ENCODE peak calls at places on chromosomes 2 and 18, in eight cellular contexts. I is kidney; H is GM23338; P is CD8-positive, alpha-beta T cell; L is pancreas; Q is mesendoderm; F is right cardiac atrium; T is mammary epithelial cell. D is an unnamed sample.

GRCh38 chr18:27185025-27185763 is at the start of gene CHST9:
- DNase-seq in I (peak; percentile 76), H (peak; percentile 80), P (no peak), L (peak; percentile 60), Q (peak; percentile 40), F (peak; percentile 8), T (peak; percentile 6), D (no peak)

GRCh38 chr18:13176847-13177246 is 41.7 kb upstream of the LDLRAD4 start:
- DNase-seq in I (peak; percentile 44), H (no peak), P (no peak), L (no peak), Q (no peak), F (no peak), T (no peak), D (no peak)

GRCh38 chr2:98524168-98524567 is 79.5 kb downstream of the INPP4A start:
- DNase-seq in I (no peak), H (no peak), P (no peak), L (no peak), Q (no peak), F (no peak), T (peak; percentile 56), D (no peak)

GRCh38 chr2:172735646-172736418 is at the start of gene RAPGEF4:
- DNase-seq in I (peak; percentile 74), H (peak; percentile 64), P (no peak), L (no peak), Q (peak; percentile 17), F (no peak), T (no peak), D (no peak)

GRCh38 chr2:68751397-68752339 is 17.1 kb downstream of the ARHGAP25 start:
- DNase-seq in I (peak; percentile 94), H (peak; percentile 95), P (peak; percentile 81), L (peak; percentile 90), Q (peak; percentile 89), F (peak; percentile 91), T (peak; percentile 87), D (peak; percentile 89)

GRCh38 chr2:223669453-223670225 is 67.5 kb upstream of the SCG2 start:
- DNase-seq in I (no peak), H (no peak), P (no peak), L (no peak), Q (no peak), F (no peak), T (peak; percentile 35), D (no peak)

GRCh38 chr18:67525328-67526110 is 9.0 kb upstream of the DSEL start:
- DNase-seq in I (no peak), H (peak; percentile 61), P (no peak), L (peak; percentile 38), Q (peak; percentile 90), F (peak; percentile 54), T (peak; percentile 89), D (no peak)

GRCh38 chr2:237433920-237434319 is 20.0 kb upstream of the COL6A3 start:
- DNase-seq in I (no peak), H (no peak), P (no peak), L (no peak), Q (no peak), F (no peak), T (no peak), D (no peak)

GRCh38 chr2:23666241-23667025 is 260.5 kb downstream of the ATAD2B start:
- DNase-seq in I (no peak), H (no peak), P (no peak), L (no peak), Q (no peak), F (no peak), T (no peak), D (no peak)

GRCh38 chr2:24824966-24825882 is 32.0 kb downstream of the CENPO start:
- DNase-seq in I (no peak), H (peak; percentile 31), P (no peak), L (no peak), Q (peak; percentile 40), F (no peak), T (no peak), D (no peak)

GRCh38 chr2:43524180-43524965 is 71.5 kb downstream of the THADA start:
- DNase-seq in I (no peak), H (peak; percentile 28), P (no peak), L (no peak), Q (no peak), F (no peak), T (no peak), D (no peak)

GRCh38 chr2:11896386-11896785 is 150.0 kb downstream of the LPIN1 start:
- DNase-seq in I (no peak), H (peak; percentile 39), P (no peak), L (no peak), Q (peak; percentile 76), F (no peak), T (no peak), D (no peak)

GRCh38 chr18:45336431-45336830 is 278.8 kb upstream of the SLC14A2 start:
- DNase-seq in I (no peak), H (no peak), P (no peak), L (no peak), Q (no peak), F (no peak), T (no peak), D (no peak)

GRCh38 chr2:164028764-164029534 is 293.1 kb upstream of the FIGN start:
- DNase-seq in I (no peak), H (peak; percentile 13), P (no peak), L (no peak), Q (peak; percentile 27), F (no peak), T (no peak), D (no peak)

GRCh38 chr2:170573660-170574059 is 141.5 kb upstream of the SP5 start:
- DNase-seq in I (no peak), H (no peak), P (no peak), L (no peak), Q (no peak), F (no peak), T (no peak), D (no peak)

GRCh38 chr18:45004531-45004930 is 323.8 kb downstream of the SETBP1 start:
- DNase-seq in I (no peak), H (no peak), P (no peak), L (no peak), Q (no peak), F (no peak), T (no peak), D (no peak)

GRCh38 chr2:18690342-18690741 is 101.0 kb upstream of the NT5C1B start:
- DNase-seq in I (no peak), H (peak; percentile 84), P (no peak), L (no peak), Q (peak; percentile 74), F (no peak), T (no peak), D (no peak)

GRCh38 chr18:2515908-2516625 is 55.2 kb downstream of the METTL4 start:
- DNase-seq in I (no peak), H (no peak), P (no peak), L (no peak), Q (peak; percentile 8), F (no peak), T (peak; percentile 91), D (no peak)

GRCh38 chr2:217604527-217605279 is 398.1 kb downstream of the TNS1 start:
- DNase-seq in I (no peak), H (no peak), P (no peak), L (no peak), Q (no peak), F (no peak), T (no peak), D (no peak)

GRCh38 chr2:152335016-152335850 is at the start of gene FMNL2:
- DNase-seq in I (peak; percentile 92), H (peak; percentile 95), P (no peak), L (peak; percentile 84), Q (peak; percentile 96), F (peak; percentile 86), T (peak; percentile 83), D (no peak)

GRCh38 chr2:241285596-241285995 is 29.9 kb downstream of the HDLBP start:
- DNase-seq in I (no peak), H (no peak), P (no peak), L (no peak), Q (no peak), F (no peak), T (no peak), D (no peak)
- H3K27ac ChIP-seq in I (no peak overlapping the region), H (peak overlapping the region; percentile 72), P (no peak overlapping the region), L (no peak overlapping the region), Q (no peak overlapping the region), F (no peak overlapping the region), T (no peak overlapping the region), D (no peak overlapping the region)

DNA sequence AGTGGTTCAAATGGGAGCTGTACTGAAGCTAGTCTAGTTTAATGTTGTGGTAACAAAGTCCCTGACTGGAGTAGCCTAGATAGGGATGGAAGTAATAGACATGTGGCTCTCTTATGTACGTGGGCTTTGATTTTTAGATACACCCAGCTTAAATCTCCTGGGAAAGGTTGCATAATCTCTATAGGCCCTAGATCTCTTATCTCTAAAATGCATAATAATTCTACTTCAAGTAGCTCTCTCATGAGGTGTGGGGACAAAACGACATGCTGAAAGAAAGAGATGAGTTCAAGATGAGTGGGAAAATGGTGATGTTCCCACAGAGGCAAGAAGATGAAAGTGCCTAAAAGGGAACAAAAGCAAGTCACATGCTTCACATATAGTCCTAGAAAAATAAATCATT is 148.5 kb upstream of the ITGA4 start:
- DNase-seq in I (no peak), H (no peak), P (no peak), L (no peak), Q (no peak), F (no peak), T (no peak), D (no peak)
- H3K27ac ChIP-seq in I (no peak overlapping the region), H (no peak overlapping the region), P (peak overlapping the region; percentile 38), L (no peak overlapping the region), Q (no peak overlapping the region), F (no peak overlapping the region), T (no peak overlapping the region), D (peak overlapping the region; percentile 78)

GRCh38 chr2:54470241-54470938 is 14.3 kb downstream of the SPTBN1 start:
- DNase-seq in I (no peak), H (no peak), P (no peak), L (no peak), Q (no peak), F (no peak), T (no peak), D (no peak)
- H3K27ac ChIP-seq in I (no peak overlapping the region), H (no peak overlapping the region), P (no peak overlapping the region), L (no peak overlapping the region), Q (no peak overlapping the region), F (peak overlapping the region; percentile 87), T (peak overlapping the region; percentile 37), D (no peak overlapping the region)

DNA sequence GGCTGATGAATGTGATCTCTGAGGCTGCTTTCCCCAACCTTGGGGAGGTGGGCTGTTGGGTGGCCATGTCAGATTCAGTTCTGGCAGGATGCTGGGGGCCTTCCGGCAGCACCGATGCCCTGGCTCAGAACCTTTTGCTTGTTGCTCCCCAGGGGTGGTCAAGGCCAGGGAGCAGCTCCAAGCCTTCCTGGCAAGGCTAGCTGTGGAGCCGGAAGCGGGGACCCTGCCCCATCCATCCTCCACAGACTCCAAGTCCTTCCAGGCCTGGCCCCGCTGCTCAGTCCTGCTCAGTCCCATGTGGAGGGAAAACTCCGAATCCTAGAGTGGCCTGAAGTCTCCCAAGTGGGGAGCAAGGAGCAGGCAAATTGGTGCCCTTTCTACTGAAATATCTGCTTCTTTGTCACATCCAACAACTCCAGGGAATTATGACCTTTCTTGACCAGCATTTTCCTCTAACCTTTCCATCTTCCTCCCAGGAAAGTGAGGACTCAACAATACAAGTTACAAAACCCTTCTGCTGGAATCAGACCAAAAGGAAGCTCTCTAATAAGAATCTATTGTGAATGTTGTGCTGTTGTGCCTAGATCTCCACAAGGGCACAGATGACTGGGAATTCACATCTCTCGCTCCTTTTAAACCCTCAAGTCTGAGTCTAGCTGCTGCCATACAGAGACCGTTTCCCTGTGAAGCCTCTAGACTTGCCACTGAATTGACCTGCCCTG is 134.0 kb downstream of the MCFD2 start:
- DNase-seq in I (no peak), H (no peak), P (no peak), L (no peak), Q (no peak), F (no peak), T (no peak), D (no peak)
- H3K27ac ChIP-seq in I (no peak overlapping the region), H (no peak overlapping the region), P (no peak overlapping the region), L (no peak overlapping the region), Q (no peak overlapping the region), F (no peak overlapping the region), T (no peak overlapping the region), D (no peak overlapping the region)

GRCh38 chr2:134217316-134217715 is 36.6 kb upstream of the MGAT5 start:
- DNase-seq in I (no peak), H (no peak), P (no peak), L (no peak), Q (no peak), F (no peak), T (no peak), D (no peak)
- H3K27ac ChIP-seq in I (no peak overlapping the region), H (no peak overlapping the region), P (no peak overlapping the region), L (no peak overlapping the region), Q (no peak overlapping the region), F (no peak overlapping the region), T (no peak overlapping the region), D (peak overlapping the region; percentile 25)

D was measured in CD4-positive, alpha-beta T cell.